ENCODE peak calls at places on chromosomes 1 and 21, in ten cellular contexts. H is stomach, P is H1, M is transverse colon, T is K562, J is esophagus muscularis mucosa, A is sigmoid colon, Z is GM12878, X is SK-N-SH, G is upper lobe of left lung. R is an unnamed sample.

GRCh38 chr1:112247036-112247597 is 148.9 kb upstream of the CTTNBP2NL start:
- DNase-seq in A (no peak), M (no peak), X (no peak), G (no peak), H (no peak), Z (no peak), T (no peak), J (no peak), P (no peak), R (no peak)

GRCh38 chr21:41869771-41870170 is 9.4 kb downstream of the PRDM15 start:
- DNase-seq in T (no peak), X (no peak), G (no peak), M (no peak), J (no peak), H (no peak), A (no peak), Z (no peak), P (no peak), R (no peak)

GRCh38 chr1:110319332-110320167 is 19.6 kb upstream of the RBM15 start:
- DNase-seq in M (no peak), J (no peak), Z (no peak), P (no peak), X (no peak), G (no peak), A (no peak), T (no peak), H (no peak), R (no peak)

GRCh38 chr1:203652718-203653461 is 26.3 kb downstream of the ATP2B4 start:
- DNase-seq in T (no peak), A (no peak), H (no peak), P (no peak), M (no peak), X (no peak), G (no peak), J (no peak), Z (peak; percentile 49), R (no peak)

GRCh38 chr1:246165826-246166709 is 341.0 kb downstream of the SMYD3 start:
- DNase-seq in A (no peak), M (peak; percentile 14), J (peak; percentile 60), X (no peak), Z (no peak), H (no peak), P (no peak), G (peak; percentile 35), T (no peak), R (no peak)

GRCh38 chr21:26116456-26117011 is 54.0 kb downstream of the APP start:
- DNase-seq in M (no peak), H (no peak), X (peak; percentile 27), Z (no peak), G (no peak), A (no peak), J (no peak), T (no peak), P (no peak), R (no peak)

GRCh38 chr1:14740016-14740415 is 141.5 kb downstream of the KAZN start:
- DNase-seq in M (no peak), T (no peak), Z (no peak), H (no peak), A (no peak), P (no peak), G (no peak), J (no peak), X (no peak), R (no peak)

GRCh38 chr21:46507562-46507961 is 48.9 kb downstream of the DIP2A start:
- DNase-seq in P (no peak), H (no peak), X (no peak), M (no peak), J (no peak), A (no peak), T (no peak), G (no peak), Z (no peak), R (no peak)

GRCh38 chr1:72485786-72486185 is 203.4 kb upstream of the NEGR1 start:
- DNase-seq in T (no peak), M (no peak), X (no peak), H (no peak), P (no peak), G (no peak), Z (no peak), J (no peak), A (no peak), R (no peak)

GRCh38 chr1:76867342-76868130 is at the start of gene ST6GALNAC5:
- DNase-seq in A (no peak), P (no peak), X (peak; percentile 81), T (no peak), G (no peak), J (no peak), H (no peak), Z (no peak), M (no peak), R (no peak)

GRCh38 chr1:179883739-179884138 is 1.7 kb downstream of the TOR1AIP1 start:
- DNase-seq in J (no peak), M (no peak), A (no peak), P (no peak), G (no peak), T (peak; percentile 38), X (no peak), H (no peak), Z (peak; percentile 56), R (no peak)

GRCh38 chr1:108010581-108010980 is 45.6 kb upstream of the VAV3 start:
- DNase-seq in H (no peak), Z (no peak), A (no peak), J (peak; percentile 39), G (no peak), X (no peak), M (no peak), T (no peak), P (no peak), R (no peak)

GRCh38 chr1:230661976-230662375 is 19.7 kb downstream of the COG2 start:
- DNase-seq in H (no peak), Z (no peak), J (no peak), G (no peak), P (no peak), A (no peak), X (no peak), M (no peak), T (no peak), R (no peak)

GRCh38 chr1:147807405-147807804 is 47.0 kb upstream of the GJA5 start:
- DNase-seq in T (no peak), A (no peak), G (no peak), Z (no peak), H (no peak), P (no peak), M (no peak), J (no peak), X (no peak), R (no peak)

GRCh38 chr1:233337505-233337904 is 10.0 kb downstream of the MAP3K21 start:
- DNase-seq in P (no peak), H (peak; percentile 71), T (no peak), G (no peak), M (peak; percentile 30), J (no peak), A (no peak), X (no peak), Z (no peak), R (no peak)

GRCh38 chr1:90694846-90695245 is 22.3 kb downstream of the BARHL2 start:
- DNase-seq in H (no peak), G (no peak), X (no peak), J (no peak), Z (no peak), M (no peak), T (no peak), P (no peak), A (no peak), R (no peak)
- TF ChIP-seq EP300 in H (no peak), G (no peak), X (no peak), J (no peak), Z (no peak), M (no peak), T (no peak), P (no peak), A (no peak), R (no peak)

GRCh38 chr1:30259631-30260030 is 463.8 kb downstream of the MATN1 start:
- DNase-seq in P (no peak), Z (no peak), G (no peak), T (no peak), A (no peak), J (no peak), X (no peak), M (no peak), H (no peak), R (no peak)
- H3K27me3 ChIP-seq in P (no peaks in the 10 kb centered on the region), Z (no peaks in the 10 kb centered on the region), G (no peaks in the 10 kb centered on the region), T (peaks cover 42% of the 10 kb centered on the region), A (no peaks in the 10 kb centered on the region), J (no peaks in the 10 kb centered on the region), X (no peaks in the 10 kb centered on the region), M (peaks cover 25% of the 10 kb centered on the region), H (no peaks in the 10 kb centered on the region), R (peaks cover 33% of the 10 kb centered on the region)

GRCh38 chr1:241706967-241707366 is 54.9 kb downstream of the WDR64 start:
- DNase-seq in Z (no peak), P (no peak), A (no peak), J (no peak), X (no peak), G (no peak), T (no peak), M (no peak), H (no peak), R (no peak)
- TF ChIP-seq POLR2AphosphoS5 in Z (no peak), P (no peak), A (no peak), J (no peak), X (no peak), G (no peak), T (no peak), M (no peak), H (no peak), R (no peak)

GRCh38 chr1:200410566-200410878 is 686 bp upstream of the ZNF281 start:
- DNase-seq in X (peak; percentile 10), A (no peak), H (no peak), T (no peak), M (peak; percentile 42), J (no peak), P (no peak), G (peak; percentile 42), Z (no peak), R (no peak)

GRCh38 chr1:200406161-200406797 is 3.6 kb downstream of the ZNF281 start:
- DNase-seq in T (no peak), P (no peak), X (no peak), A (no peak), G (no peak), H (no peak), J (no peak), Z (no peak), M (no peak), R (no peak)

GRCh38 chr1:200411406-200412257 is 1.8 kb upstream of the ZNF281 start:
- DNase-seq in M (no peak), T (no peak), J (no peak), A (no peak), Z (no peak), P (peak; percentile 82), H (no peak), X (no peak), G (no peak), R (no peak)

GRCh38 chr1:200409761-200410565 is at the start of gene ZNF281:
- DNase-seq in T (peak; percentile 99), H (peak; percentile 96), X (peak; percentile 99), Z (peak; percentile 85), J (peak; percentile 95), M (peak; percentile 96), P (peak; percentile 95), A (peak; percentile 96), G (peak; percentile 97), R (peak; percentile 94)

DNA sequence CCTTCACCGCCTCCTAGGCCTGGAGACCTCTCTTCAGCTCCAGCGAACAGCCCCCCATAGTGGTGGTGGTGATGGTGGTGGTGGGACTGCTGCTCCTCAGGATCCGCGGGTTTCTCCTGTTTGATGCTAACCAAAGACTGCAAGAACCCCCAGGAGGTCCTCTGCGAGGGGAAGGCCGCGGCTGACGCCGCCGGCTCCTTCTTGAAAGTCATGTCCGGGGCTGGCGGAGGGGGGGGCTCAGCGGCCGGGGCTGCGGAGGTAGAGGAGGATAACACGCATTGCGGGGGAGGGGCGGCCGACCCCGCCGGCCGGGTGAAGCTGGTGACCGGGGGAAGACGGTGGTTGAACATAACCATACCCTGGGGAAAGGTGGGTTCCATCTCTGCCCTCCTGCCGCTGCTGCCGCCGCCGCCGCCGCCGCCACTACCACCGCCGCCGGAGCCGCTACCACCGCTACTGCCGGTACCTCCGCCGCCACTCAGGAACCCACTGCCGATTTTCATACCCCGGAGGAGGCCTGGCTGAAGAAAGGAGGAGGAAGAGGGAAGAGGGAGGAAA is 554 bp downstream of the ZNF281 start:
- DNase-seq in H (peak; percentile 36), J (no peak), G (peak; percentile 49), P (no peak), Z (no peak), T (peak; percentile 69), M (peak; percentile 53), X (no peak), A (peak; percentile 74), R (peak; percentile 70)
- TF ChIP-seq EP300 in H (no peak), J (no peak), G (no peak), P (no peak), Z (no peak), T (no peak), M (no peak), X (no peak), A (no peak), R (no peak)

R was measured in suprapubic skin.